ENCODE peak calls at places on chromosomes 4 and X, in six cellular contexts. S, D, F, Y, R and G are unnamed samples.

GRCh38 chr4:83083925-83084475 is 30.5 kb downstream of the PLAC8 start:
- DNase-seq in S (no peak), D (no peak), F (no peak), Y (no peak), R (no peak), G (no peak)

GRCh38 chrX:116961872-116962582 is 499.3 kb upstream of the CT83 start:
- DNase-seq in S (no peak), D (peak), F (peak), Y (no peak), R (no peak), G (no peak)

GRCh38 chr4:152784490-152785195 is 4.9 kb downstream of the ARFIP1 start:
- DNase-seq in S (no peak), D (no peak), F (peak), Y (no peak), R (peak), G (no peak)

GRCh38 chr4:85149656-85150055 is 183.2 kb upstream of the WDFY3 start:
- DNase-seq in S (no peak), D (no peak), F (no peak), Y (no peak), R (no peak), G (no peak)

GRCh38 chrX:131146702-131147101 is 88.6 kb downstream of the ARHGAP36 start:
- DNase-seq in S (no peak), D (no peak), F (no peak), Y (no peak), R (no peak), G (no peak)

GRCh38 chrX:8027876-8028275 is 100.7 kb upstream of the PNPLA4 start:
- DNase-seq in S (no peak), D (no peak), F (no peak), Y (no peak), R (no peak), G (no peak)

GRCh38 chr4:166673911-166674310 is 560.4 kb downstream of the SPOCK3 start:
- DNase-seq in S (no peak), D (no peak), F (no peak), Y (no peak), R (no peak), G (no peak)

GRCh38 chr4:108029321-108029720 is 39.6 kb downstream of the HADH start:
- DNase-seq in S (no peak), D (no peak), F (no peak), Y (no peak), R (no peak), G (no peak)

GRCh38 chr4:8265171-8265929 is 4.2 kb upstream of the HTRA3 start:
- DNase-seq in S (no peak), D (no peak), F (no peak), Y (no peak), R (no peak), G (no peak)

GRCh38 chrX:37454537-37455285 is 105.5 kb downstream of the PRRG1 start:
- DNase-seq in S (no peak), D (no peak), F (no peak), Y (no peak), R (no peak), G (no peak)

GRCh38 chr4:151955721-151956340 is 195.0 kb upstream of the GATB start:
- DNase-seq in S (no peak), D (no peak), F (no peak), Y (no peak), R (no peak), G (no peak)

GRCh38 chrX:130120746-130121504 is 10.6 kb upstream of the ELF4 start:
- DNase-seq in S (peak), D (peak), F (peak), Y (no peak), R (peak), G (peak)

GRCh38 chr4:183903021-183903760 is 1.9 kb upstream of the STOX2 start:
- DNase-seq in S (no peak), D (no peak), F (no peak), Y (no peak), R (no peak), G (no peak)

GRCh38 chrX:3076416-3076991 is 35.2 kb downstream of the ARSF start:
- DNase-seq in S (no peak), D (peak), F (no peak), Y (no peak), R (no peak), G (no peak)

GRCh38 chr4:76659103-76659490 is 224.1 kb downstream of the SHROOM3 start:
- DNase-seq in S (no peak), D (no peak), F (no peak), Y (no peak), R (no peak), G (no peak)

GRCh38 chr4:137994858-137995257 is 247.3 kb downstream of the SLC7A11 start:
- DNase-seq in S (no peak), D (no peak), F (no peak), Y (no peak), R (no peak), G (no peak)

GRCh38 chr4:82529322-82529721 is 32.5 kb downstream of the TMEM150C start:
- DNase-seq in S (no peak), D (no peak), F (no peak), Y (no peak), R (no peak), G (no peak)

GRCh38 chr4:112214397-112215264 is 17.0 kb upstream of the AP1AR start:
- DNase-seq in S (no peak), D (no peak), F (peak), Y (no peak), R (peak), G (no peak)

GRCh38 chrX:22163306-22163705 is 109.4 kb upstream of the CBLL2 start:
- DNase-seq in S (no peak), D (no peak), F (no peak), Y (no peak), R (no peak), G (no peak)

GRCh38 chrX:22159071-22159470 is 113.6 kb upstream of the CBLL2 start:
- DNase-seq in S (no peak), D (no peak), F (no peak), Y (no peak), R (no peak), G (no peak)

GRCh38 chrX:22165732-22166457 is 106.8 kb upstream of the CBLL2 start:
- DNase-seq in S (no peak), D (no peak), F (no peak), Y (no peak), R (no peak), G (no peak)

GRCh38 chrX:22164770-22165388 is 107.8 kb upstream of the CBLL2 start:
- DNase-seq in S (no peak), D (no peak), F (no peak), Y (no peak), R (no peak), G (no peak)
- TF ChIP-seq TAF1 in S (no peak), D (no peak), F (no peak), Y (no peak), R (no peak), G (no peak)

GRCh38 chrX:136491832-136492231 is 4.1 kb downstream of the BRS3 start:
- DNase-seq in S (no peak), D (no peak), F (no peak), Y (no peak), R (no peak), G (no peak)

GRCh38 chrX:136497556-136498048 is at the start of gene HTATSF1:
- DNase-seq in S (no peak), D (peak), F (no peak), Y (no peak), R (peak), G (peak)

GRCh38 chrX:136495043-136495442 is 2.3 kb upstream of the HTATSF1 start:
- DNase-seq in S (no peak), D (no peak), F (no peak), Y (no peak), R (no peak), G (no peak)

GRCh38 chrX:136496359-136496767 is 1.0 kb upstream of the HTATSF1 start:
- DNase-seq in S (no peak), D (no peak), F (peak), Y (no peak), R (no peak), G (no peak)

DNA sequence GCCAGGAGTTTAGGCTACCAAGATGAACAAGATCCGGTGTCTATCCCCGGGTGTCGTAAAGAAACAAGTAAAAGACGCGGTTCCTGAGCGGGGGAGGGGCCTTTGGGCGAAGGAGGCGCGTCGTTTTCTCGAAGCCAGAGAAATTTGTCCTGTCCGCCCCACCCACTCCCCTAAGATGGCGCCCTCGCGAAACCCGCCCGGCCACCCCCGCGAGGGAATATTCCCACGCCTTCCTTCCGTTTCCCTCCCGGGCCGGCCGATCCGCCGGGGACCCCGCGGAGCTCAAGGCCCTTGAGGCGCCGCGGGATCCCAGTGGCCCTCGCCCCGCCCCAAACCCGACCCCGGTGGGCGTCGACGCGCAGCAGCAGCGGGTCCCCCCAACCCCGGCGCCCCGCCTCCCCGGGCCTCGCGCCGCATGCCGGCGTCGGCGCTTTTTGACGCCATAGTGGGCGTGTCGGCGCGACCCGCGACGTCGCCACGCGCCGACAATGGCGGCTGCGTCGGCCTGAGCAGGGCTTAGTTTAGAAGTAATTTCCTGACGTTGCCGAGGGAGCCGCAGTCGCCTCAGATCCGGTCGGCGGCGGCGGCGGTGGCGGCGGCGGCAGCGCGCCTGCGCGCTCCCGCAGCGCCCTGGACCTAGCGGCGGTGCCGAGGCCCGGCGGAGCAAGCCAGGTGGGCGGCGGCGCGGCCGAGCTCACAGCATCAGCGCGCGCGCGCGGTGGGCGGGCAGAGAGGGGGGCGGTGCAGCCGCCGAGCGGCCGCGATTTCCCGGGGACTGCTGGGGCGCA is 430 bp upstream of the HTATSF1 start:
- DNase-seq in S (peak), D (peak), F (peak), Y (peak), R (peak), G (peak)
- TF ChIP-seq POLR2A in S (no peak), D (no peak), F (no peak), Y (peak), R (peak), G (peak)

DNA sequence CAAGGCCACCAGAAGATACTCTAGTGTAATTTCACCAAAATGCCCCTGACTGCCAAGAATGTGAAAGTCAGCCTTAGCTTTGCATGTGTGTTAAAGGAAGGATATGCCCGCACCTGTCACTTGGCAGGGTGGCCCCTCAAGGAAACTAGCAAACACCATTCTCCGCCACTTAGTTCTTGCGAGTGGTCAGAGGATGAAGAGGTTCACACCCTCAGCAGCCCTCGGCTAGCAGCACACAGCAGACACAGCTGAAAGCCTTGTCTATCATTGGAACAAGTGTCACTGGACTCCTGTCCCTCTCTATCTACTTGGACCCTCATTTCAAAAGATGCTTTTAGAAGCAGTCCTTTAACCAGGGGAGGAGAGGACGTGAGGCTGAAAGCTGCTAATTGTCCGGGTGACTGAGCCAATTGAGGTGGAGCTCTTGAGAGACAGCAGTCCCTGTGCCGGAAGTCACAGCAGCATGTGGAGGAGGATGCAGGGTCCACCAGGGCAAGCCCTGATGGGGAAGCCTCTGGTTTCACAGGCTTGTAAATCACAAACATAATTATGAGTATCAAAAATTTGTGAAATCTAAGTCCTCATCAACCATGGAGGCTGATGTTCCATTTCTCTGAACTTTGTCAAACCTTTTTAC is 18.0 kb downstream of the HHIP start:
- DNase-seq in S (no peak), D (no peak), F (no peak), Y (no peak), R (no peak), G (no peak)
- TF ChIP-seq POLR2AphosphoS5 in S (no peak), D (no peak), F (no peak), Y (no peak), R (no peak), G (no peak)

DNA sequence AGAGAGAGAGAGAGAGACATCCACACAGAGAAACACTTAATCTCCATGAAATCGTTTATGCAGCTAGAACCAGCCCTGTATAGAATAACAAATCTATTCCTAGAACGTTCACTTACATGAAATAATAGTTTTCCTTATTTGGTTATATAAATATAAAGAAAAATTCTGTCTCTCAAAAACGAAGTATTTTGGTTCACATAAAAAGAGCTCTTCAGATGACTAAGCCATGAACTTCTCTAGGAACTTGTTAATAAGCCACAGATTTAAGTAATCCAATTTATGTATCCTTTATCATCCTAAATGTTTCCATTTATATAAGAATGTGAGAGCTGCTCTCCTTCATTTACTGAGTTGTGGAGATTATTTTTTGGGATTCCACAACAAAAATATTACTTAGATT is 1315.0 kb upstream of the PCDH7 start:
- DNase-seq in S (no peak), D (no peak), F (no peak), Y (no peak), R (no peak), G (no peak)
- TF ChIP-seq TAF1 in S (no peak), D (no peak), F (no peak), Y (no peak), R (no peak), G (no peak)

DNA sequence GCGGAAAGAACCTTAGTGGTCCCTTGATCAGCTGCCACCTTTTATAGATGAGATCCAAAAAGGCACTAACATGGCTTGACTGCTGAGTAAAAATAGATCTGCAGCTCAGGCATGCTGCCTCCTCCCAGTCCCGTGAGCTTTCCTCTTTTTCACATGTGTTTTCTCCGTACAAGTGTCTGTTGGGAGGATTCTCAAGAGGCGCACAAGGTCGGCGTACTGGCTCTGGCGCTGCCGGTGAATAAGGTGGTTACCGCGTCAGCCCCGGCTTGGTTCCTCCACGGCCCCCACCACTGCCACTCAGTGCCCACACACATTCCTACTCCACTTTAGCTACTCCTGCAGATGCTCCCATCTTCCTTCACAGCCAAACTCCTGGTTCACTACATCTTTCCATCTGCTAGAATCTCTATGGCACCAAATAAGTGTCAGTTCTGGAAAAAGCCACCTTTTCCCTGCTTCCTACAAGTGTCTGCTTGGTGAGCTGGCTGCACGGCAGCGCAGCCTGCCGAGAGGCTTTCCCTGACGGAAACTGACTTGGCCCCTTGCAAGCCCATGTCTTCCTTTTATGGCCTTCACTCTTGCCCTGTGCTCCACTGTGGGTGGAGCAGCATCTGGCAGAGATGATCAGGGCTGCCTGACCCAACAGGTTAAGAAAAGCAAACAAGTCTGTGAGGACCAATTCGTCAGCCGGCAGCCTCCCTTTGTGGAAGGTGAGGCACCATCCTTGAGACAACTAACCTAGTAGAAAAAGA is 99.8 kb downstream of the KLHL8 start:
- DNase-seq in S (no peak), D (no peak), F (peak), Y (no peak), R (no peak), G (no peak)
- TF ChIP-seq POLR2A in S (no peak), D (peak), F (no peak), Y (no peak), R (no peak), G (no peak)

DNA sequence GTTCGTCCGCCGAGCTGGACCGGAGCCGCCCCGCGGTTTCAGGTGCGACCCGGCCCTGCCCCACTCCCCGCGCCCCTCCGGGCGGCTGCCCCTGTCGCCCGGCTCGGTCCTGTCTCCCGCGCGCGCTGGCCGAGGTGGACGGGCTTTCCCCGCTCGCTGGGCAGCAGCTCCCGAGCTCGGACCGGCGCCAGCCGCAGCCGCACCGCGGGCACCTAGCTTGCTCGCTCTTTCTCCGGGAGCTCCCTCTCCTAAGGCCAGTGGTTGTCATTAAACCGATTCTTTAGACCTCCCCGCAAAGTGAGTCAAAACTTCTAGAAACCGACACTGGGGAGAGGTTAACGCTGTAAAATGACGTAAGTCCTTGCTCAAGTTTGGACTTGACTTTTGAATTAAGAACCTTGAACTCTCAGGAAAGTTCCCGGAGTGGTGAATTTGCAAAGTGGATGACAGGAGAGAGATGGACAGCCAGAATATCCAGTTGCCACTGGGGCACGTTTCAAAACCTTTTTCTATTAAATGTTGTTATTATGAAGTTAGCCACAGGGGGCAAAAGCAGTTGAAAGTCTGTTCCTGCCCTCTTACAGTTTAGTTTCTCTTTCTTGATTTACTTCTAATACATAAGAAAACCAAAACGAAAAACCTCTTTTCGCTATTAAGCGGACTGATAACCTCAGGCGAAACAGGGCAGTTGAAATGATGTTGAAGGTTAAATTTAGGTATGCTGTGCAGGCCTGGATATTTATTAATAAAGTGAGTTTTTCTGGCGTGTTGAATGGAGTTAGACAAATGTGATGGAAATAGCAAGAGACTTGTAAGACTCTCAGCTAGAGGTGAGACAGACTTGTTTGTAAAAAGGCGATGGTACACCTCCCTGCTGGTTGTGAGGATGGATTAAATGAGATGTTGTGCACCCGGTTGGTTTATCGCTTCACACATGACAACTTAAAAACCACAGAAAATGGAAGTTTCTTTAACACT is 846 bp downstream of the PI4K2B start:
- DNase-seq in S (no peak), D (peak), F (peak), Y (peak), R (peak), G (peak)
- TF ChIP-seq POLR2AphosphoS5 in S (no peak), D (no peak), F (no peak), Y (peak), R (no peak), G (no peak)